ENCODE peak calls at places on chromosome 1, in eight cellular contexts. N, L, G, J, P, E, Y and A are unnamed samples.

GRCh38 chr1:201702936-201703335 is 126.0 kb upstream of the IPO9 start:
- DNase-seq in N (no peak), L (no peak), G (no peak), J (no peak), P (no peak), E (peak; percentile 77), Y (no peak), A (no peak)

GRCh38 chr1:246035060-246035531 is 472.0 kb downstream of the SMYD3 start:
- DNase-seq in N (no peak), L (no peak), G (no peak), J (no peak), P (no peak), E (no peak), Y (no peak), A (no peak)

GRCh38 chr1:153441238-153441755 is 19.2 kb downstream of the S100A7 start:
- DNase-seq in N (no peak), L (no peak), G (no peak), J (no peak), P (no peak), E (no peak), Y (no peak), A (no peak)

GRCh38 chr1:23799570-23800395 is 771 bp downstream of the GALE start:
- DNase-seq in N (peak; percentile 90), L (no peak), G (peak; percentile 47), J (peak; percentile 32), P (peak; percentile 9), E (peak; percentile 79), Y (no peak), A (peak; percentile 78)

GRCh38 chr1:185646202-185646683 is 87.9 kb upstream of the HMCN1 start:
- DNase-seq in N (peak; percentile 99), L (no peak), G (no peak), J (no peak), P (peak; percentile 6), E (peak; percentile 92), Y (no peak), A (peak; percentile 60)

GRCh38 chr1:100699744-100700143 is 19.8 kb upstream of the VCAM1 start:
- DNase-seq in N (no peak), L (no peak), G (no peak), J (no peak), P (no peak), E (no peak), Y (no peak), A (no peak)

GRCh38 chr1:239976130-239976968 is 115.3 kb upstream of the FMN2 start:
- DNase-seq in N (peak; percentile 56), L (no peak), G (peak; percentile 32), J (peak; percentile 43), P (peak; percentile 7), E (peak; percentile 55), Y (peak; percentile 36), A (peak; percentile 35)

GRCh38 chr1:67489643-67490042 is 59.4 kb upstream of the SERBP1 start:
- DNase-seq in N (peak; percentile 68), L (peak; percentile 3), G (peak; percentile 21), J (peak; percentile 13), P (no peak), E (peak; percentile 23), Y (peak; percentile 28), A (peak; percentile 17)

GRCh38 chr1:246081138-246081702 is 425.9 kb downstream of the SMYD3 start:
- DNase-seq in N (no peak), L (no peak), G (no peak), J (peak; percentile 7), P (no peak), E (no peak), Y (no peak), A (no peak)

GRCh38 chr1:36542024-36542961 is 59.6 kb upstream of the CSF3R start:
- DNase-seq in N (no peak), L (no peak), G (no peak), J (no peak), P (no peak), E (no peak), Y (no peak), A (no peak)

GRCh38 chr1:229717774-229718173 is 91.7 kb downstream of the URB2 start:
- DNase-seq in N (no peak), L (no peak), G (no peak), J (no peak), P (no peak), E (no peak), Y (no peak), A (no peak)